ENCODE peak calls at places on chromosomes 1 and 21, in nine cellular contexts. D is GM12892, N is IMR-90, G is Peyer's patch, E is spleen, T is GM12891, V is prostate gland, U is erythroblast, A is body of pancreas. R is an unnamed sample.

GRCh38 chr1:234108921-234109320 is 204.4 kb downstream of the SLC35F3 start:
- DNase-seq in D (no peak), N (peak), G (no peak), E (no peak), T (no peak), V (no peak), U (no peak), A (no peak), R (no peak)

GRCh38 chr1:153592706-153593105 is 20.2 kb downstream of the S100A16 start:
- DNase-seq in D (no peak), N (no peak), G (no peak), E (no peak), T (no peak), V (no peak), U (no peak), A (no peak), R (no peak)

GRCh38 chr1:243693764-243694163 is 156.3 kb downstream of the AKT3 start:
- DNase-seq in D (no peak), N (no peak), G (no peak), E (no peak), T (no peak), V (no peak), U (no peak), A (no peak), R (no peak)

GRCh38 chr1:43691871-43692815 is 15.2 kb upstream of the ST3GAL3 start:
- DNase-seq in D (no peak), N (no peak), G (no peak), E (no peak), T (no peak), V (no peak), U (no peak), A (no peak), R (no peak)

GRCh38 chr1:22711071-22711470 is 432 bp downstream of the EPHB2 start:
- DNase-seq in D (no peak), N (no peak), G (no peak), E (no peak), T (no peak), V (no peak), U (no peak), A (no peak), R (peak)

GRCh38 chr21:29155118-29155932 is 24.9 kb downstream of the MAP3K7CL start:
- DNase-seq in D (no peak), N (peak), G (peak), E (no peak), T (no peak), V (peak), U (no peak), A (peak), R (peak)

GRCh38 chr1:193183019-193183643 is 3.3 kb downstream of the B3GALT2 start:
- DNase-seq in D (no peak), N (peak), G (no peak), E (no peak), T (no peak), V (peak), U (peak), A (peak), R (no peak)

GRCh38 chr1:22123071-22123390 is 19.9 kb downstream of the WNT4 start:
- DNase-seq in D (no peak), N (no peak), G (no peak), E (peak), T (no peak), V (no peak), U (no peak), A (no peak), R (no peak)

GRCh38 chr1:61536722-61537121 is 188.2 kb downstream of the TM2D1 start:
- DNase-seq in D (no peak), N (no peak), G (no peak), E (no peak), T (no peak), V (no peak), U (no peak), A (no peak), R (no peak)

GRCh38 chr1:169289016-169289415 is 78.6 kb downstream of the NME7 start:
- DNase-seq in D (no peak), N (no peak), G (no peak), E (no peak), T (no peak), V (no peak), U (no peak), A (no peak), R (no peak)

GRCh38 chr1:155219592-155220031 is 11.1 kb downstream of the MTX1 start:
- DNase-seq in D (no peak), N (no peak), G (no peak), E (no peak), T (no peak), V (no peak), U (peak), A (peak), R (peak)

GRCh38 chr1:198150369-198150768 is 6.4 kb upstream of the NEK7 start:
- DNase-seq in D (no peak), N (no peak), G (no peak), E (no peak), T (no peak), V (no peak), U (peak), A (no peak), R (no peak)

GRCh38 chr1:9426291-9426711 is 113.0 kb upstream of the SLC25A33 start:
- DNase-seq in D (peak), N (no peak), G (no peak), E (peak), T (peak), V (no peak), U (no peak), A (peak), R (no peak)

GRCh38 chr21:39048574-39048973 is 134.7 kb downstream of the PSMG1 start:
- DNase-seq in D (no peak), N (peak), G (no peak), E (no peak), T (no peak), V (no peak), U (no peak), A (no peak), R (no peak)

GRCh38 chr1:7432896-7433380 is 338.2 kb upstream of the VAMP3 start:
- DNase-seq in D (no peak), N (no peak), G (no peak), E (peak), T (no peak), V (no peak), U (no peak), A (no peak), R (no peak)

GRCh38 chr21:45845063-45845789 is 136.3 kb upstream of the COL6A1 start:
- DNase-seq in D (no peak), N (no peak), G (no peak), E (no peak), T (no peak), V (no peak), U (no peak), A (no peak), R (no peak)

GRCh38 chr1:176595217-176595616 is 132.2 kb downstream of the PAPPA2 start:
- DNase-seq in D (no peak), N (no peak), G (no peak), E (peak), T (no peak), V (no peak), U (no peak), A (no peak), R (no peak)

GRCh38 chr21:33255404-33255803 is 10.8 kb upstream of the IL10RB start:
- DNase-seq in D (no peak), N (no peak), G (no peak), E (no peak), T (no peak), V (no peak), U (no peak), A (no peak), R (no peak)

GRCh38 chr1:119885903-119886783 is 10.2 kb downstream of the ADAM30 start:
- DNase-seq in D (no peak), N (peak), G (peak), E (peak), T (peak), V (peak), U (peak), A (peak), R (peak)

GRCh38 chr1:198465201-198466144 is 75.0 kb downstream of the ATP6V1G3 start:
- DNase-seq in D (no peak), N (peak), G (no peak), E (no peak), T (no peak), V (no peak), U (peak), A (no peak), R (no peak)

GRCh38 chr1:17791464-17791863 is 36.3 kb downstream of the ACTL8 start:
- DNase-seq in D (no peak), N (no peak), G (no peak), E (no peak), T (no peak), V (no peak), U (no peak), A (no peak), R (no peak)

GRCh38 chr1:18883636-18884418 is 18.5 kb downstream of the ALDH4A1 start:
- DNase-seq in D (peak), N (peak), G (peak), E (peak), T (peak), V (peak), U (peak), A (peak), R (peak)

GRCh38 chr1:153626929-153627796 is at the start of gene S100A13:
- DNase-seq in D (peak), N (peak), G (peak), E (peak), T (peak), V (peak), U (peak), A (peak), R (peak)

GRCh38 chr1:55958498-55958897 is 620.9 kb downstream of the PLPP3 start:
- DNase-seq in D (no peak), N (no peak), G (no peak), E (no peak), T (no peak), V (no peak), U (no peak), A (no peak), R (no peak)

GRCh38 chr1:103144681-103145080 is 36.4 kb upstream of the COL11A1 start:
- DNase-seq in D (no peak), N (no peak), G (no peak), E (no peak), T (no peak), V (no peak), U (no peak), A (no peak), R (no peak)

GRCh38 chr21:43357708-43358430 is 69.1 kb downstream of the SIK1 start:
- DNase-seq in D (no peak), N (no peak), G (no peak), E (no peak), T (no peak), V (no peak), U (no peak), A (no peak), R (no peak)

GRCh38 chr1:93619507-93620168 is 62.0 kb downstream of the BCAR3 start:
- DNase-seq in D (no peak), N (no peak), G (no peak), E (no peak), T (no peak), V (no peak), U (peak), A (no peak), R (no peak)

GRCh38 chr1:200972985-200973742 is 50.4 kb downstream of the KIF21B start:
- DNase-seq in D (no peak), N (no peak), G (no peak), E (no peak), T (no peak), V (no peak), U (no peak), A (no peak), R (no peak)
- TF ChIP-seq POLR2A in D (no peak), N (no peak), G (no peak), E (no peak), T (no peak), V (no peak), U (no peak), A (no peak), R (no peak)

DNA sequence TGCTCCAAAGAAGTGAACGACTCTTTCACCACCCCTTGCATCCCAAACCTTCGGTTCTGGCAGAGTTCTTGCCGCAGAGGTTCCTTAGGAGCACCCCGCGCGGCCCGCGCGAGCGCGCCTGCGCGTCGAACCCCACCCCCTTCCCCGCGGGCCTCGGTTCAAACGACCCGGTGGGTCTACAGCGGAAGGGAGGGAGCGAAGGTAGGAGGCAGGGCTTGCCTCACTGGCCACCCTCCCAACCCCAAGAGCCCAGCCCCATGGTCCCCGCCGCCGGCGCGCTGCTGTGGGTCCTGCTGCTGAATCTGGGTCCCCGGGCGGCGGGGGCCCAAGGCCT is at the start of gene C1orf56:
- DNase-seq in D (peak), N (peak), G (peak), E (peak), T (peak), V (peak), U (peak), A (peak), R (peak)
- TF ChIP-seq POLR2A in D (peak), N (peak), G (no peak), E (no peak), T (peak), V (peak), U (peak), A (peak), R (peak)

DNA sequence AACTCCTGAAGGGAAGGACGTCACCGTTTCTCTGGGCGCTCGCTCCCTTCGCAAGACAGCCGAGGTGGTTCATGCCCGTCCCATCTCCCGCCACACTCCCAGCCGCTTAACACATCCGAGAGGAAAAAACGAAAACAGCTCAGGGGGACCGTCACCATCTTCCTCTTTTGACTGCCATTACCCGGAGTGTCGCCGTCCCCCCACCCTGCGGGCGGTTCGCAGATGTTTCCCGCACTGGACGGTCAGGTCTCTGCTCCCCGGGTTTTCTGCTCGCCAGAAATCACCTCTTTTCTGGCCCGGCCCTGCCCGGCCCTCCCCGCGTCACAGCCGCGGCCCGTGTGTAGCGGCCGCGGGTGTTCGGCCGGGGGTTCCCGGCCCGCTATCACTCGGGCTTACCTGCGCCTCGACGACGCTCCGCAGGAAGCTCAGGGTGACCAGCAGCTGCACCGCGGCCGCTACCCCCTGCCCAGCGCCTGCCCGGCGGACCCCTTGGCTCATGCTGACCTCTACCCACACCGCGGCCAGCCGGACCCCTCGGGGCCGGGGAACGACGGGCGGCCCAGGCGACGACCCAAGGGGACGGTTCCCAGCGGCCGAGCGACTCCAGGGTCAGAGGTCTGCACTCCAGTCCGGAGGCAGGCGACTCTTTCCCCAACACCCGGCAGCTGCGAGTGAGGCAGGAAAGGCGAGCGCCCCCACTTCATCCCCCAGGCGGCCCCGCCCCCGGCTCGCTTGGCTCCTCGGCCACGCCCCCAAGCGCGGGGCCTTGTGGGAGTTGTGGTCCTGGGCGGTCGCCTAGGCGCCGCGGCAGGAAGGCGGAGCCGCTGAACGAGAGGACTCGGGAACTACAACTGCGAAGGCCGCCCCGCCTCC is at the start of gene ERO1B:
- DNase-seq in D (peak), N (peak), G (peak), E (peak), T (peak), V (peak), U (peak), A (peak), R (peak)
- TF ChIP-seq POLR2A in D (peak), N (peak), G (peak), E (peak), T (peak), V (peak), U (peak), A (peak), R (peak)

GRCh38 chr1:52842643-52843310 is at the start of gene ZYG11A:
- DNase-seq in D (peak), N (peak), G (peak), E (peak), T (peak), V (peak), U (peak), A (peak), R (peak)
- TF ChIP-seq POLR2A in D (peak), N (no peak), G (no peak), E (no peak), T (no peak), V (no peak), U (no peak), A (no peak), R (peak)

R was measured in thyroid gland.